ENCODE peak calls at places on chromosome 14, in nine cellular contexts. Q, K, Y, L, A, I, U, T and Z are unnamed samples.

GRCh38 chr14:54189358-54190354 is 207.2 kb upstream of the CDKN3 start:
- DNase-seq in Q (no peak), T (no peak), K (peak; percentile 73), L (peak; percentile 30), Y (peak; percentile 68), I (peak; percentile 59), A (no peak), U (no peak), Z (no peak)

GRCh38 chr14:61646366-61647101 is 48.8 kb upstream of the HIF1A start:
- DNase-seq in Q (no peak), K (no peak), A (no peak), U (no peak), L (no peak), Y (peak; percentile 60), T (no peak), I (no peak), Z (no peak)

GRCh38 chr14:61179061-61179675 is 102.0 kb downstream of the TMEM30B start:
- DNase-seq in A (no peak), K (peak; percentile 47), T (no peak), L (no peak), Q (no peak), I (peak; percentile 31), U (no peak), Y (no peak), Z (no peak)

GRCh38 chr14:35299708-35300107 is 7.5 kb downstream of the PSMA6 start:
- DNase-seq in Q (no peak), Y (no peak), L (no peak), A (no peak), U (no peak), T (no peak), I (no peak), K (no peak), Z (no peak)

GRCh38 chr14:87052646-87053225 is 940.2 kb downstream of the GALC start:
- DNase-seq in K (no peak), U (no peak), Y (no peak), T (no peak), L (no peak), A (no peak), Q (no peak), I (no peak), Z (no peak)

GRCh38 chr14:73823339-73823885 is 28.2 kb upstream of the PTGR2 start:
- DNase-seq in Q (no peak), L (no peak), K (no peak), A (no peak), T (no peak), U (no peak), I (no peak), Y (no peak), Z (no peak)

GRCh38 chr14:63286071-63286470 is 32.7 kb downstream of the GPHB5 start:
- DNase-seq in K (no peak), I (no peak), T (no peak), U (peak; percentile 23), Q (no peak), A (no peak), L (no peak), Y (no peak), Z (no peak)

GRCh38 chr14:36716614-36717184 is 55.0 kb downstream of the PAX9 start:
- DNase-seq in T (no peak), L (no peak), K (no peak), U (no peak), Y (peak; percentile 0), A (no peak), I (no peak), Q (no peak), Z (no peak)

DNA sequence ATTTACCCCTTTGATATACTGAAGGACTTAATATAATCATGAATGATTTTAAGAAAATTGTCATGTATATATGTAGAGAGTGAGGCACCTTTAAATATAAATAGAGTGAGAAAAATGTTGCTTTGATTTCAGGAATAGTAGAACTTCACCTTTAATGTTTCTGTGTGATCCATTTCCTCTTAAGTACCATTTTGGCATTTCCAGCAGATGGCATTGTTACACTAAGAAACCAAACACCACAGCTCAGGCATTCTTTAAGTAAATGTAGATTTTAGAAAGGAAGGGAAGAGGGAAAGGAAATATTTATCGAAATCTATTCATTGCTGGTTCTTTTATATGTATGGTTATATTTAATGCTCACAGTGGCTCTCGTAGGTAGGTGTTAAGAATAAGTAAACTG is 556.7 kb upstream of the FBXO33 start:
- DNase-seq in T (no peak), I (peak; percentile 43), L (peak; percentile 54), K (no peak), U (no peak), Q (no peak), A (no peak), Y (peak; percentile 1), Z (no peak)
- TF ChIP-seq CTCF in T (peak; percentile 23), I (peak; percentile 19), L (peak; percentile 27), K (no peak), U (peak; percentile 33), Q (peak; percentile 78), A (no peak), Y (peak; percentile 40), Z (peak; percentile 25)

GRCh38 chr14:49853158-49853477 is 530 bp upstream of the NEMF start:
- DNase-seq in Y (no peak), U (no peak), I (no peak), T (no peak), K (no peak), Q (no peak), L (no peak), A (no peak), Z (no peak)

GRCh38 chr14:49853572-49854375 is 1.2 kb upstream of the NEMF start:
- DNase-seq in L (peak; percentile 82), Q (peak; percentile 90), Y (peak; percentile 63), U (peak; percentile 77), I (peak; percentile 90), A (peak; percentile 90), T (peak; percentile 81), K (peak; percentile 82), Z (peak; percentile 65)

GRCh38 chr14:49857427-49858003 is 4.9 kb upstream of the NEMF start:
- DNase-seq in I (no peak), A (no peak), Q (no peak), K (peak; percentile 34), U (no peak), Y (no peak), T (no peak), L (no peak), Z (no peak)

GRCh38 chr14:49849213-49849847 is 3.3 kb downstream of the NEMF start:
- DNase-seq in L (no peak), A (no peak), I (no peak), Q (no peak), K (no peak), Y (no peak), U (no peak), T (no peak), Z (no peak)

DNA sequence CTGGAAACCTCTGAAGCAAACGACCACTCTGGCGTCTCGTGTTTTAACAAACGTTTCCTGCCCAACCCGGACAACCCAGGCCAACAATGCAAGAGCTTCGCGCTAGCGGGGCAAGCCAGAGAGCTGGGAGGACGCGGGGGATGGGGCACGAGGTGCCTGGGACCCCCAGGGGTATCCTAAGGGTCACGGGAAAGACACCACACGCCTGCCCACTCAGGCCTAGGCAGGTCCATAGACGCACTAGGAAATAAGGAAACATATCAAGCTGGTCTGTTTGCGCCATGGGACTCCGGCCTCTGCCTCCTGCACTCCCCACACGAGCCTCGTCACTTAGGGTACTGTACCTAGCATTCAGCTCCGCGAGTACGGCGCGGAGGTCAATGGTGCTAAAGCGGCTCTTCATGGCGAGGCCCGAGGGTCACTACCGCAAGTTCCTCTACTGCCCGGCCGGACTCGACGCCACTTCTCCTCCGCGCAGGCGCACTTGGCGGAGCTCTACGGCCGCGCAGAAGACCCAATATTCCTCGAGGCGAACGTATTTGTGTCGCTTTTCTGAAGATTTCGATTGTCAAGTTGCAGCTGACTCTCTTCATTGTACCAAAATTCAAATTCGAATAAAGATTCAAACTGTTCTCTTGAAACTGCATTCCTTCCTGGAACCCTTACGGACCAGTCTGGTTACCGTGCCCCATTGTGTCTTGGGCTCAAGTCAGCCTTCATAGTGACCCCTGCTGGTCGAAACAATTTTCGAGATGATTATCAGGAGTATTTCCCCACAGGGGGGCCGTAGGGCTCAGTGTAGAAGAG is at the start of gene NEMF:
- DNase-seq in Q (peak; percentile 86), Y (peak; percentile 83), T (peak; percentile 91), U (peak; percentile 88), A (peak; percentile 96), K (peak; percentile 82), L (peak; percentile 94), I (peak; percentile 90), Z (peak; percentile 81)
- TF ChIP-seq CTCF in Q (peak; percentile 84), Y (peak; percentile 86), T (peak; percentile 92), U (peak; percentile 83), A (no peak), K (peak; percentile 85), L (peak; percentile 66), I (peak; percentile 95), Z (peak; percentile 78)

GRCh38 chr14:101225729-101226152 is 322.2 kb upstream of the RTL1 start:
- DNase-seq in K (no peak), Y (no peak), I (no peak), T (no peak), L (no peak), A (peak; percentile 74), U (no peak), Q (no peak), Z (no peak)
- TF ChIP-seq CTCF in K (no peak), Y (no peak), I (no peak), T (no peak), L (no peak), A (no peak), U (no peak), Q (no peak), Z (no peak)

GRCh38 chr14:100901391-100902183 is 1.9 kb downstream of the RTL1 start:
- DNase-seq in L (no peak), U (peak; percentile 10), A (peak; percentile 56), T (no peak), Q (no peak), Y (no peak), K (no peak), I (no peak), Z (no peak)

GRCh38 chr14:100898935-100899840 is 4.3 kb downstream of the RTL1 start:
- DNase-seq in L (no peak), U (peak; percentile 44), A (peak; percentile 29), T (no peak), I (no peak), Y (no peak), K (no peak), Q (peak; percentile 28), Z (no peak)

GRCh38 chr14:100899841-100900771 is 3.4 kb downstream of the RTL1 start:
- DNase-seq in I (no peak), U (peak; percentile 21), Q (peak; percentile 51), T (no peak), Y (no peak), K (no peak), L (peak; percentile 28), A (peak; percentile 74), Z (no peak)

GRCh38 chr14:100902295-100902694 is 1.2 kb downstream of the RTL1 start:
- DNase-seq in K (no peak), U (no peak), A (no peak), I (peak; percentile 7), Y (no peak), T (no peak), Q (peak; percentile 75), L (peak; percentile 23), Z (no peak)

DNA sequence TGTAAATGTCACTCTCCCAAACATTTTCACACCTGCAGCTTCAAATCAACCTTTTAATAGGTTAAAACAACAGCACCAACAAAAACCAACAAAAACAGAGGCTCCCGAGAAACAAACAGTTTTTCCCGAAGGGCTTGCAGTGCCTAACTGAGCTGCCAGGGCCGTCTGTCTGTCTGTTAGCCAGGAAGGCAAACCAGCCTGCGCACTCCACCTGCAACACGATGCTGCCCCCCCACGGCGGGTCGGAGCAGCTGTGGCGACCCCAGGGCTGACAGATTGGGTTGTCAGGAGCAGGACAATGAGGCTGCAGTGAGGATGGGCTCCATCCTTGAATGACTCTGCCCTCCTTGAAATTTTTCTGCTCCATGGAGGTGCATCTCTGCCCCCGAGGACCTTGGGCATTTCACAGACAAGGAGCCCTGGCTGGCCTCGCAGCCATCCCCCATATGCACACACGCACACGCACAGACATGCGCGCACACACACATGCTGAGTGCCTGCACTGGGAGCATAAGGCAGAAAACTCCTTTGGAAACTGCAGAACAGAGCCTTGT is 2.6 kb downstream of the RTL1 start:
- DNase-seq in I (peak; percentile 41), A (peak; percentile 82), T (peak; percentile 44), K (no peak), Y (no peak), L (peak; percentile 69), U (peak; percentile 54), Q (peak; percentile 76), Z (no peak)
- TF ChIP-seq CTCF in I (peak; percentile 92), A (no peak), T (no peak), K (peak; percentile 13), Y (peak; percentile 35), L (peak; percentile 62), U (peak; percentile 41), Q (peak; percentile 62), Z (peak; percentile 8)